ENCODE peak calls at places on chromosomes 13 and 19, in four cellular contexts. C, V, R and E are unnamed samples.

GRCh38 chr13:78638216-78638615 is 20.7 kb downstream of the OBI1 start:
- DNase-seq in C (no peak), V (no peak), R (no peak), E (no peak)

GRCh38 chr13:113157929-113158747 is at the start of gene PROZ:
- DNase-seq in C (no peak), V (no peak), R (no peak), E (no peak)

GRCh38 chr13:65342938-65343337 is 1887.2 kb downstream of the PCDH9 start:
- DNase-seq in C (no peak), V (no peak), R (no peak), E (no peak)

GRCh38 chr13:36193151-36193855 is 21.1 kb downstream of the SOHLH2 start:
- DNase-seq in C (no peak), V (no peak), R (no peak), E (peak)

GRCh38 chr13:24997367-24997967 is 98.5 kb upstream of the PABPC3 start:
- DNase-seq in C (no peak), V (peak), R (peak), E (no peak)

GRCh38 chr19:14248578-14249011 is 42.6 kb upstream of the ADGRL1 start:
- DNase-seq in C (no peak), V (peak), R (peak), E (peak)

GRCh38 chr13:44879452-44880058 is 109.7 kb downstream of the NUFIP1 start:
- DNase-seq in C (no peak), V (peak), R (peak), E (peak)

GRCh38 chr19:11268783-11269267 is 6.5 kb upstream of the DOCK6 start:
- DNase-seq in C (no peak), V (no peak), R (peak), E (no peak)

GRCh38 chr19:31386806-31387205 is 37.6 kb upstream of the TSHZ3 start:
- DNase-seq in C (no peak), V (no peak), R (no peak), E (no peak)

GRCh38 chr13:73262862-73263627 is 204.2 kb downstream of the KLF5 start:
- DNase-seq in C (no peak), V (no peak), R (no peak), E (no peak)

GRCh38 chr19:2051771-2052704 is 994 bp upstream of the MKNK2 start:
- DNase-seq in C (no peak), V (peak), R (no peak), E (no peak)
- H3K4me3 ChIP-seq in C (peak), V (peak), R (peak), E (no peak)

GRCh38 chr19:41328157-41328817 is 18.3 kb downstream of the CCDC97 start:
- DNase-seq in C (no peak), V (peak), R (no peak), E (no peak)
- H3K4me3 ChIP-seq in C (peak), V (peak), R (no peak), E (no peak)

GRCh38 chr19:29967623-29968022 is 25.6 kb downstream of the URI1 start:
- DNase-seq in C (no peak), V (no peak), R (peak), E (no peak)
- H3K4me3 ChIP-seq in C (no peak), V (no peak), R (no peak), E (no peak)

DNA sequence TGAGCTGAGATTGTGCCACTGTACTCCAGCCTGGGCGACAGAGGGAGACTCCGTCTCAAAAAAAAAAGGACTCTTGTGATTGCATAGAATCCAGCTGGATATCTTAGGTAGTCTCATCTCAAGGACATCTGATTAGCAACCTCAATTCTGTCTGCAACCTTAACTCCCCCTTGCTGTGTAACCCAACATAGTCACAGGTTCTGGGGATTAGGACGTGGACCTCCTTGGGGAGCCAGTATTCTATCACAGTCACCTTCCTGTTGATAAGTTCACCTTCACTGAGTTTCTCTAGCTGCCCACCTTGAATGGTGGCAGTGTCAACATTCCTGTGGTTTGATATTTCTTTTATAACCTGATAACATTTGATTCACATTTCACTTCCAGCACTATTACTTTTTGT is 27.2 kb downstream of the GPR18 start:
- DNase-seq in C (no peak), V (no peak), R (no peak), E (peak)
- H3K4me3 ChIP-seq in C (no peak), V (no peak), R (no peak), E (no peak)

DNA sequence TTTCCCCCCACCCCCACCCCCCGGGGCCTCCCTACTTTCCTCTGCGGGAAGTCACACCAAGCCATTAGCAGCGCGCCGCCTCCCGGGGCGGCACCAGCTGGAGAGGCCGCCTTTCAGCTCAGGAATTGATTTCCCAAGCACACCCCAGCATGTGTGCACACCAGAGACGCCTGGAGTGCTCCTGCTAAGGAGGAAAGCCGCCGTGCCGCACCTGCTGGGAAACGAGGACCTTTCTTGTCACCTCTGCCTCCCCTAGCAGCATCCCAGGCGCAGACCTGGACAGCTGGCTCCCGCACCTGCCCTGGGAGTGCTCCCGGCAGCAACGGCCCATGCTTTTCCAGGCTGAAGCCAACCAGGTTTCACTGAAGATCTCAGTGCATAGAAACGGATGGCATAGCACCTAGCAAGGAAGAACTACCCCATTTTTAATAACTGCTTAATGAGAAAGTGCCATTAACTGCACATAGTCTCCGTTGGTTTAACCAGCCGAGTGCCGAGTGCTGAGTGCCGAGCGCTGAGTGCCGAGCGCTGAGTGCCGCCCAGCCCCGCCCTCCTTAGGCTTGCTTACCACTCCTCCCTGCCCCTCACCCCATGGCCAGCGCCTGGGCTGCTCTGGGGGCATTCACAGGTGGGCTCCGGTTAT is 165.0 kb downstream of the USP12 start:
- DNase-seq in C (peak), V (no peak), R (peak), E (peak)
- H3K4me3 ChIP-seq in C (peak), V (peak), R (peak), E (no peak)

DNA sequence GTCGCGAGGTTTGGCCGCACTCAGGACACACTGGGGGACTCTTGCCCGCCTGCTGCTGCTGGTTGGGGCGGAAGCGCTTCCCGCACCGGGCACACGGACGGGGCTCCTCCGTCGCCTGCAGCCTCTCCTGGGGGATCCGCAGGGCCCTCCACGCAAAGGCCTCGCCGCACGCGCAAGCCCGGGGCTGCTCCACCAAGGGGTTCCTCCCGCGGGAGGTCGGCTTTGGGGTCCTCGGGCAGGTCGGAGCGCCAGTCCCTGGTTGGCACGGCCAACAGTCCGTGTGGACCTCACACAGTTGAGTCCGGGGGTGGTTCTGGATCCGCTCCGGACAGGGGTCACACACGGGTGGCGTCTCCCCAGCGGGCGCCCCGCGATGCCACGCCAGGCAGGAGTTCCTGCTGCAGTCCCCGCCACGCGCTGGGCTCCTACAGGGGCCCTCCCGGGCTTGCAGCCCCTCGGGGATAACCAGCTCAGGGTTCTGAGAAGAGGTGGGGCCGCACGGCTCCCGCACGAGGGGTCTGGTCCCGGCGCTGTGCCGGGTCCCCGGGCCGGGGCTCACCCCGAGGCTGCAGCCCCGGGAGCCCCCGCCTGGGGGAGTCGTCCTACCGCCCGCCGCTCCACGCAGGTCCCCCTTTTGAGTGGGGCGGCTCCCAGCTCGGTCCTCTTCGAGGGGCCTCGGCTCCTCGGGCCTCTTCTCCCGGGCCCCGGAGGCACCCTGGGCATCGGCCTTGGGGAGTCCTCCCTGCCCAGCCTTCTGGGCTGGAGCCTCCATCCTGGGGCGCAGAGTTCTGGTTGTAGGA is 6.2 kb upstream of the ZNF497 start:
- DNase-seq in C (no peak), V (no peak), R (no peak), E (no peak)
- H3K4me3 ChIP-seq in C (no peak), V (no peak), R (no peak), E (no peak)

GRCh38 chr13:98269386-98269785 is 92.3 kb upstream of the RNF113B start:
- DNase-seq in C (no peak), V (no peak), R (no peak), E (no peak)

GRCh38 chr13:98264877-98265276 is 87.8 kb upstream of the RNF113B start:
- DNase-seq in C (no peak), V (no peak), R (no peak), E (no peak)

GRCh38 chr13:98265669-98266551 is 88.8 kb upstream of the RNF113B start:
- DNase-seq in C (no peak), V (no peak), R (no peak), E (no peak)

GRCh38 chr13:98263841-98264240 is 86.8 kb upstream of the RNF113B start:
- DNase-seq in C (no peak), V (no peak), R (no peak), E (no peak)

GRCh38 chr13:98267080-98267912 is 90.2 kb upstream of the RNF113B start:
- DNase-seq in C (no peak), V (peak), R (no peak), E (no peak)
- H3K4me3 ChIP-seq in C (no peak), V (no peak), R (no peak), E (no peak)

GRCh38 chr19:5996102-5996501 is 18.2 kb upstream of the RANBP3 start:
- DNase-seq in C (no peak), V (no peak), R (no peak), E (no peak)

GRCh38 chr19:5995606-5996005 is 17.7 kb upstream of the RANBP3 start:
- DNase-seq in C (no peak), V (no peak), R (no peak), E (no peak)

GRCh38 chr19:5992756-5993155 is 14.8 kb upstream of the RANBP3 start:
- DNase-seq in C (no peak), V (no peak), R (no peak), E (no peak)

GRCh38 chr19:5994407-5995165 is 16.6 kb upstream of the RANBP3 start:
- DNase-seq in C (no peak), V (no peak), R (no peak), E (no peak)

DNA sequence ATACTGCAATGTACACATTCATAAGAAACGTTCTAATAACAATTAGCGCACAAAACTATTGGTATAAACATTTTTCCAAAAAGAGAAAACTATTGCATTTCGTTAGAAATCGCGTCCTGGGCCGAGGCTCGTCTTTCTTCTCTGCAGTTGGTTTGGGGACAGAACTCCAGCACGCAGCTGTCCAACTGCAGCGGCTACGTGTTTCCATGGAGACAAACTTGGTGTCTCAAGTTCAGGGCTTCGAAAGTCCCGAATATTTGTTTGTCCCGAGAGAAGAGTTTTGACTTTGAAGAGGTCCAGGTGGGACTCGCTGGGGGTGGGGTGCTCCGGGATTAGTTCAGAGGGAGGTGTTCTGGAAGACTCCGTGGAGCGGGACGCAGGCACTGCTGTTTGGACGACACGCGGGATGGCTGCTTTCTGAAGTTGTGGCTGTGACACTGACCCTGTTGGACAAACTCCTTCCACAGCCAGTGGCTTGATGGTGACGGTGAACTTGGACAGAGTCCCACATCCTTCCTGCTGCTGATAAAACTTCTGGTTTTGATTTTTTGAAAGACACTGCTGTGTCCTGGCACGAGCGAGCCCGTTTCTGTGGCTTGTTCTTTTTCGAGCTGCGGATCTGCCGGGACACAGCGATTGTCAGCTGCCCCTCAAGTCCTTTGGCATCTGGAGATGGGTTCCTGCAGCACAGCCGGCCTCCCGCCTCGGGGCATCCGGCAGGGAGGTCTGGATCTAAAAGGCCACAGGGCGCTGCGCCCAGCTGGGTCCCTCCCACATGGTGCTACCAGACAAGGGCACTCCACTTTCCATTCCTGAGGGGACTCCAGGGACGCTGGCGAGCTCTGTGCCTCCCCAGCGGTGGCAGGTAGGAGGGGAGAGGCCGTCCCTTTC is 15.8 kb upstream of the RANBP3 start:
- DNase-seq in C (peak), V (no peak), R (no peak), E (no peak)
- H3K4me3 ChIP-seq in C (peak), V (no peak), R (no peak), E (no peak)

GRCh38 chr13:52738719-52739467 is 727 bp downstream of the CNMD start:
- DNase-seq in C (peak), V (peak), R (peak), E (peak)
- H3K4me3 ChIP-seq in C (peak), V (no peak), R (peak), E (peak)